ENCODE peak calls at places on chromosomes 13 and 19, in six cellular contexts. X is amygdala, J is NCI-H510A, V is RWPE1, B is iris pigment epithelial cell, C is AG20443. O is an unnamed sample.

GRCh38 chr13:95002126-95002525 is 289.8 kb upstream of the SOX21 start:
- DNase-seq in X (no peak), J (peak; percentile 0), V (no peak), B (no peak), C (no peak), O (no peak)

GRCh38 chr13:73138967-73139491 is 80.2 kb downstream of the KLF5 start:
- DNase-seq in X (no peak), J (no peak), V (no peak), B (peak; percentile 17), C (no peak), O (no peak)

GRCh38 chr13:51714663-51715168 is 89.2 kb downstream of the DHRS12 start:
- DNase-seq in X (no peak), J (no peak), V (peak; percentile 36), B (peak; percentile 85), C (peak; percentile 11), O (peak; percentile 94)

GRCh38 chr13:19053561-19053960 is 128.1 kb downstream of the TUBA3C start:
- DNase-seq in X (no peak), J (no peak), V (no peak), B (no peak), C (peak; percentile 2), O (no peak)

GRCh38 chr13:48775804-48776203 is 122.1 kb downstream of the CYSLTR2 start:
- DNase-seq in X (no peak), J (no peak), V (no peak), B (peak; percentile 95), C (peak; percentile 79), O (peak; percentile 29)

GRCh38 chr13:60158321-60158801 is 5.4 kb downstream of the DIAPH3 start:
- DNase-seq in X (no peak), J (no peak), V (no peak), B (no peak), C (no peak), O (no peak)

GRCh38 chr19:44548736-44549135 is 19.3 kb upstream of the CEACAM20 start:
- DNase-seq in X (no peak), J (no peak), V (peak; percentile 13), B (peak; percentile 44), C (peak; percentile 28), O (peak; percentile 54)

GRCh38 chr19:10431943-10432735 is 11.8 kb downstream of the PDE4A start:
- DNase-seq in X (no peak), J (peak; percentile 61), V (no peak), B (peak; percentile 53), C (peak; percentile 89), O (no peak)

GRCh38 chr13:95267662-95268369 is 33.4 kb downstream of the ABCC4 start:
- DNase-seq in X (no peak), J (no peak), V (peak; percentile 44), B (peak; percentile 92), C (peak; percentile 61), O (peak; percentile 73)

GRCh38 chr13:31051999-31052398 is 109.7 kb downstream of the HSPH1 start:
- DNase-seq in X (no peak), J (no peak), V (no peak), B (no peak), C (no peak), O (no peak)

GRCh38 chr13:34256236-34256635 is 438.3 kb downstream of the RFC3 start:
- DNase-seq in X (no peak), J (no peak), V (no peak), B (no peak), C (no peak), O (no peak)

GRCh38 chr13:46622918-46623256 is 69.9 kb downstream of the LRCH1 start:
- DNase-seq in X (peak; percentile 40), J (no peak), V (no peak), B (peak; percentile 83), C (peak; percentile 87), O (peak; percentile 25)

O was measured in epithelial cell of esophagus.